ENCODE peak calls at places on chromosome 5, in ten cellular contexts. N is PC-3, Q is PC-9, D is SK-N-SH, F is GM23248, R is Karpas-422, L is GM23338, G is MM.1S, C is hepatocyte, U is HCT116. M is an unnamed sample.

GRCh38 chr5:92374859-92375258 is 991.7 kb upstream of the ARRDC3 start:
- DNase-seq in U (no peak), L (no peak), Q (no peak), R (no peak), G (no peak), F (no peak), D (no peak), C (no peak), N (no peak), M (no peak)

GRCh38 chr5:139821806-139822552 is 26.4 kb downstream of the PSD2 start:
- DNase-seq in U (no peak), F (no peak), L (no peak), R (no peak), N (no peak), D (no peak), G (no peak), Q (no peak), C (no peak), M (no peak)

GRCh38 chr5:161278739-161279660 is 267.5 kb downstream of the GABRB2 start:
- DNase-seq in C (no peak), R (no peak), N (no peak), F (no peak), G (no peak), U (no peak), D (no peak), L (no peak), Q (no peak), M (no peak)

GRCh38 chr5:179266291-179267070 is 78.8 kb downstream of the ADAMTS2 start:
- DNase-seq in L (no peak), Q (no peak), D (peak; percentile 6), N (no peak), F (peak; percentile 80), C (peak; percentile 4), G (no peak), R (no peak), U (no peak), M (no peak)

GRCh38 chr5:132010645-132011560 is 555 bp downstream of the ACSL6 start:
- DNase-seq in G (no peak), U (no peak), D (no peak), L (peak; percentile 62), N (no peak), C (no peak), R (no peak), Q (no peak), F (no peak), M (no peak)

GRCh38 chr5:140607031-140607430 is 25.9 kb downstream of the CD14 start:
- DNase-seq in Q (no peak), L (no peak), R (no peak), U (no peak), N (no peak), C (no peak), G (no peak), D (no peak), F (peak; percentile 17), M (no peak)

GRCh38 chr5:134141346-134142050 is 27.0 kb downstream of the TCF7 start:
- DNase-seq in F (peak; percentile 46), C (no peak), G (no peak), L (no peak), U (no peak), D (no peak), R (no peak), N (peak; percentile 13), Q (no peak), M (no peak)

GRCh38 chr5:115456056-115456455 is 88.5 kb downstream of the FEM1C start:
- DNase-seq in F (no peak), U (no peak), Q (no peak), R (no peak), N (no peak), G (no peak), L (no peak), D (no peak), C (no peak), M (no peak)

GRCh38 chr5:62896121-62896893 is 317.7 kb downstream of the LRRC70 start:
- DNase-seq in G (no peak), U (no peak), L (peak; percentile 6), C (no peak), D (no peak), N (no peak), R (no peak), Q (no peak), F (no peak), M (no peak)

GRCh38 chr5:111580956-111581355 is 68.6 kb upstream of the STARD4 start:
- DNase-seq in N (no peak), Q (no peak), C (peak; percentile 39), R (no peak), L (no peak), F (peak; percentile 43), U (no peak), D (no peak), G (no peak), M (no peak)

GRCh38 chr5:180139731-180140626 is 68.4 kb upstream of the RNF130 start:
- DNase-seq in C (no peak), U (no peak), D (peak; percentile 22), Q (no peak), L (no peak), F (no peak), N (no peak), G (no peak), R (peak; percentile 4), M (no peak)

GRCh38 chr5:73296772-73297171 is 123.8 kb downstream of the TMEM174 start:
- DNase-seq in F (peak; percentile 80), R (no peak), G (no peak), C (no peak), L (no peak), D (no peak), Q (peak; percentile 49), N (peak; percentile 35), U (no peak), M (no peak)

GRCh38 chr5:95798048-95798447 is 24.5 kb downstream of the GLRX start:
- DNase-seq in L (no peak), N (no peak), D (no peak), Q (no peak), F (no peak), C (no peak), G (no peak), R (no peak), U (no peak), M (no peak)

GRCh38 chr5:95797301-95797700 is 25.2 kb downstream of the GLRX start:
- DNase-seq in G (no peak), F (no peak), N (no peak), C (no peak), Q (no peak), L (no peak), U (no peak), D (no peak), R (no peak), M (no peak)

GRCh38 chr5:95800553-95800952 is 22.0 kb downstream of the GLRX start:
- DNase-seq in R (no peak), Q (no peak), F (no peak), L (no peak), G (no peak), U (no peak), N (no peak), C (no peak), D (no peak), M (no peak)

GRCh38 chr5:95799181-95799835 is 23.2 kb downstream of the GLRX start:
- DNase-seq in U (no peak), F (no peak), R (no peak), C (no peak), G (no peak), L (no peak), D (no peak), N (no peak), Q (no peak), M (no peak)

GRCh38 chr5:95798545-95798944 is 24.0 kb downstream of the GLRX start:
- DNase-seq in F (no peak), Q (no peak), L (no peak), D (no peak), U (no peak), N (no peak), R (no peak), G (no peak), C (no peak), M (no peak)
- H3K9me2 ChIP-seq in F (no peaks in the 10 kb centered on the region), Q (no peaks in the 10 kb centered on the region), L (no peaks in the 10 kb centered on the region), D (no peaks in the 10 kb centered on the region), U (no peaks in the 10 kb centered on the region), N (no peaks in the 10 kb centered on the region), R (no peaks in the 10 kb centered on the region), G (no peaks in the 10 kb centered on the region), C (no peaks in the 10 kb centered on the region), M (no peaks in the 10 kb centered on the region)

DNA sequence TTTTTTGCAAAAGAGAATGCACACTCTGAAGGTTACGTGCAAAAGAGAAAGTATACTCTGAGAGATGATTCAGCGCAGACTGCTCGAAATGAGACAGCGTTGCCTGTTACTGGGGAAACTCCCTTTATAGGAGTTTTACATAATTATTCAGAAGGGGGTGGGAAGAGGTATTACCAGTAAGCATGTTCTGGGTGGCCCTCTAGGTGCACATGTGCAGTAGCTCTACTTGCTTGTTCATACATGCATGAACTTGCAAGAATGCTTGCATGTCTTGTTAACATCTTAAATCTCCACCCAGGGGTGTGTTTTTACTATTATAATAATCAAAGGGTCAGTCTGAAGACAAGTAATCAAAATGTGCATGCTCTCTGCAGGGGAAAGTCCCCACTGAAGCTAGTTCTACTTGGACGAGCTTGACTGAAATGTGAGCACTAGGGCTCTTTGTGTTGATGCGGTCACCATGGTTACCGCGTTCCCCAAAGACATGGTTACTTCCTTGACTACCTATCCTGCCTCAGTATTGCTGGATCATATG is 75.5 kb downstream of the SGCD start:
- DNase-seq in C (no peak), U (no peak), R (peak; percentile 85), F (no peak), D (no peak), N (no peak), G (peak; percentile 10), L (peak; percentile 79), Q (peak; percentile 49), M (peak; percentile 28)
- H3K4me2 ChIP-seq in C (no peak overlapping the region), U (no peak overlapping the region), R (peak overlapping the region; percentile 59), F (no peak overlapping the region), D (no peak overlapping the region), N (no peak overlapping the region), G (no peak overlapping the region), L (no peak overlapping the region), Q (no peak overlapping the region), M (no peak overlapping the region)

GRCh38 chr5:164680812-164681211 is 1175.4 kb downstream of the MAT2B start:
- DNase-seq in N (no peak), L (peak; percentile 30), U (no peak), D (no peak), R (no peak), F (no peak), C (no peak), G (no peak), Q (no peak), M (no peak)
- H3K27ac ChIP-seq in N (no peak overlapping the region), L (peak overlapping the region; percentile 86), U (no peak overlapping the region), D (no peak overlapping the region), R (no peak overlapping the region), F (no peak overlapping the region), C (no peak overlapping the region), G (no peak overlapping the region), Q (no peak overlapping the region), M (no peak overlapping the region)

DNA sequence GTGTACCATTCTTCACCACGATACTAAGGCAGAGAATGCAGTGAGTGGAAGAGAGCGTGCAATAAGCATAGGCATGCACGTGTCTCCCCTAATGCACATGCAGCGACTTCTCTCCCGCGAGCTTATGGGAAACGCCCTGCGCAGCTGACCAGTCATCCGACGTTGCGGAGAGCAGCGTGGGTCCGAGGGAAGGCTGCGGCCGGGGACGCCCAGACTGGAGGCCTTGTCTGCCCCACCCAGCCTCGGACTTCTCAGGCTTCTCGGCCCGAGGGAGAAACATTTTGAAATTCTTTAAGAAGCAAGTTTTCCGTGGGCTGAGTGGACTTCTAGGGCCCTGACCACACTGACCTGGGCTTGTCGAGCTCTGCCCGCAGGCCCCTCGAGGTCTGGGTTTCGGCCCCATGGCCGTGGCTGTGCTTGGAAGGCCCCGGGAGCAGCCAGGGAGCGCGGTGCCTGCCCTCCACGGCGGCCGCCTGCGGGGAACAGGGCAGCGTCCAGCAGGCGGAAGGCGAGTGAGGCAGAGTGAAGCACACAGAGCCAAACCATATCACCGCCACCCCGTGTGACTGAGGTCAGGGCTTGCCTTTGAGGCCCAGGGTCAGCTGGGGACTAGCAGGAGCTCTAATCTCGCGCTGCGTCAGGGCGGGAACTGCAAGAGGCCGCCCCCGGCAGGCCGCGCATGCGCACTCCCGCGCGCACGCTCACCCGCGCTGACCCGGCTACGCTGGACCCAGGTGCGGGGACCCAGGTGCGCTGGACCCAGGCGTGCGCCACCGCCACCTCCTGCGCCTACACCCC is 60.0 kb upstream of the IRX1 start:
- DNase-seq in G (no peak), L (no peak), R (no peak), F (no peak), C (no peak), U (no peak), Q (no peak), D (no peak), N (no peak), M (no peak)
- H3K9me2 ChIP-seq in G (no peaks in the 10 kb centered on the region), L (peaks cover 8% of the 10 kb centered on the region), R (no peaks in the 10 kb centered on the region), F (no peaks in the 10 kb centered on the region), C (no peaks in the 10 kb centered on the region), U (no peaks in the 10 kb centered on the region), Q (no peaks in the 10 kb centered on the region), D (no peaks in the 10 kb centered on the region), N (no peaks in the 10 kb centered on the region), M (no peaks in the 10 kb centered on the region)